ENCODE peak calls at places on chromosomes 3 and 15, in six cellular contexts. One of them, this sample, is unnamed.

GRCh38 chr3:123421353-123422174 is 27.3 kb downstream of the ADCY5 start:
- DNase-seq in B cell: no peak
- DNase-seq in AG10803: no peak
- DNase-seq in heart left ventricle: peak; percentile 57
- DNase-seq in tibial nerve: peak; percentile 56
- DNase-seq in progenitor cell of endocrine pancreas: no peak
- DNase-seq in this sample: no peak

GRCh38 chr15:75720787-75721461 is 8.3 kb upstream of the CSPG4 start:
- DNase-seq in B cell: no peak
- DNase-seq in AG10803: no peak
- DNase-seq in heart left ventricle: no peak
- DNase-seq in tibial nerve: no peak
- DNase-seq in progenitor cell of endocrine pancreas: no peak
- DNase-seq in this sample: peak; percentile 51

GRCh38 chr3:52023860-52024764 is 28.4 kb upstream of the RPL29 start:
- DNase-seq in B cell: no peak
- DNase-seq in AG10803: no peak
- DNase-seq in heart left ventricle: no peak
- DNase-seq in tibial nerve: no peak
- DNase-seq in progenitor cell of endocrine pancreas: no peak
- DNase-seq in this sample: no peak

GRCh38 chr3:114967168-114967567 is 179.9 kb downstream of the ZBTB20 start:
- DNase-seq in B cell: no peak
- DNase-seq in AG10803: no peak
- DNase-seq in heart left ventricle: no peak
- DNase-seq in tibial nerve: no peak
- DNase-seq in progenitor cell of endocrine pancreas: no peak
- DNase-seq in this sample: no peak

GRCh38 chr3:171704002-171704401 is 106.3 kb downstream of the PLD1 start:
- DNase-seq in B cell: no peak
- DNase-seq in AG10803: peak; percentile 50
- DNase-seq in heart left ventricle: no peak
- DNase-seq in tibial nerve: no peak
- DNase-seq in progenitor cell of endocrine pancreas: no peak
- DNase-seq in this sample: no peak

GRCh38 chr15:39589193-39589814 is 8.4 kb downstream of the THBS1 start:
- DNase-seq in B cell: no peak
- DNase-seq in AG10803: no peak
- DNase-seq in heart left ventricle: no peak
- DNase-seq in tibial nerve: no peak
- DNase-seq in progenitor cell of endocrine pancreas: no peak
- DNase-seq in this sample: no peak

GRCh38 chr3:27511724-27512422 is 27.7 kb upstream of the SLC4A7 start:
- DNase-seq in B cell: no peak
- DNase-seq in AG10803: no peak
- DNase-seq in heart left ventricle: no peak
- DNase-seq in tibial nerve: no peak
- DNase-seq in progenitor cell of endocrine pancreas: no peak
- DNase-seq in this sample: no peak

GRCh38 chr3:38120690-38121450 is 16.1 kb downstream of the ACAA1 start:
- DNase-seq in B cell: no peak
- DNase-seq in AG10803: no peak
- DNase-seq in heart left ventricle: peak; percentile 12
- DNase-seq in tibial nerve: no peak
- DNase-seq in progenitor cell of endocrine pancreas: no peak
- DNase-seq in this sample: peak; percentile 33

GRCh38 chr15:80437492-80437891 is 33.3 kb downstream of the ARNT2 start:
- DNase-seq in B cell: no peak
- DNase-seq in AG10803: no peak
- DNase-seq in heart left ventricle: no peak
- DNase-seq in tibial nerve: no peak
- DNase-seq in progenitor cell of endocrine pancreas: no peak
- DNase-seq in this sample: no peak

GRCh38 chr3:27666277-27666676 is 55.8 kb downstream of the EOMES start:
- DNase-seq in B cell: no peak
- DNase-seq in AG10803: peak; percentile 27
- DNase-seq in heart left ventricle: no peak
- DNase-seq in tibial nerve: no peak
- DNase-seq in progenitor cell of endocrine pancreas: no peak
- DNase-seq in this sample: no peak

GRCh38 chr15:92974183-92974915 is 74.2 kb downstream of the CHD2 start:
- DNase-seq in B cell: no peak
- DNase-seq in AG10803: no peak
- DNase-seq in heart left ventricle: no peak
- DNase-seq in tibial nerve: no peak
- DNase-seq in progenitor cell of endocrine pancreas: no peak
- DNase-seq in this sample: no peak

GRCh38 chr3:184815046-184815930 is 3.3 kb downstream of the VPS8 start:
- DNase-seq in B cell: no peak
- DNase-seq in AG10803: peak; percentile 53
- DNase-seq in heart left ventricle: no peak
- DNase-seq in tibial nerve: no peak
- DNase-seq in progenitor cell of endocrine pancreas: no peak
- DNase-seq in this sample: peak; percentile 54

GRCh38 chr3:192887047-192887446 is 30.6 kb downstream of the MB21D2 start:
- DNase-seq in B cell: no peak
- DNase-seq in AG10803: peak; percentile 39
- DNase-seq in heart left ventricle: no peak
- DNase-seq in tibial nerve: no peak
- DNase-seq in progenitor cell of endocrine pancreas: no peak
- DNase-seq in this sample: no peak

GRCh38 chr15:81336568-81336967 is 12.6 kb upstream of the STARD5 start:
- DNase-seq in B cell: peak; percentile 33
- DNase-seq in AG10803: peak; percentile 30
- DNase-seq in heart left ventricle: no peak
- DNase-seq in tibial nerve: peak; percentile 39
- DNase-seq in progenitor cell of endocrine pancreas: no peak
- DNase-seq in this sample: no peak

GRCh38 chr3:152050782-152051405 is 177.5 kb downstream of the SUCNR1 start:
- DNase-seq in B cell: no peak
- DNase-seq in AG10803: peak; percentile 43
- DNase-seq in heart left ventricle: no peak
- DNase-seq in tibial nerve: no peak
- DNase-seq in progenitor cell of endocrine pancreas: no peak
- DNase-seq in this sample: no peak

GRCh38 chr3:116607205-116607604 is 102.4 kb upstream of the TUSC7 start:
- DNase-seq in B cell: no peak
- DNase-seq in AG10803: no peak
- DNase-seq in heart left ventricle: no peak
- DNase-seq in tibial nerve: no peak
- DNase-seq in progenitor cell of endocrine pancreas: no peak
- DNase-seq in this sample: no peak

GRCh38 chr3:116614795-116615362 is 94.7 kb upstream of the TUSC7 start:
- DNase-seq in B cell: no peak
- DNase-seq in AG10803: peak; percentile 12
- DNase-seq in heart left ventricle: no peak
- DNase-seq in tibial nerve: no peak
- DNase-seq in progenitor cell of endocrine pancreas: no peak
- DNase-seq in this sample: no peak

GRCh38 chr3:116610124-116610523 is 99.5 kb upstream of the TUSC7 start:
- DNase-seq in B cell: no peak
- DNase-seq in AG10803: no peak
- DNase-seq in heart left ventricle: no peak
- DNase-seq in tibial nerve: no peak
- DNase-seq in progenitor cell of endocrine pancreas: no peak
- DNase-seq in this sample: no peak
- TF ChIP-seq CTCF in B cell: no peak
- TF ChIP-seq CTCF in AG10803: no peak
- TF ChIP-seq CTCF in heart left ventricle: no peak
- TF ChIP-seq CTCF in tibial nerve: no peak
- TF ChIP-seq CTCF in progenitor cell of endocrine pancreas: no peak
- TF ChIP-seq CTCF in this sample: no peak

GRCh38 chr3:194715022-194715800 is 29.5 kb downstream of the FAM43A start:
- DNase-seq in B cell: no peak
- DNase-seq in AG10803: no peak
- DNase-seq in heart left ventricle: no peak
- DNase-seq in tibial nerve: no peak
- DNase-seq in progenitor cell of endocrine pancreas: no peak
- DNase-seq in this sample: no peak
- TF ChIP-seq CTCF in B cell: no peak
- TF ChIP-seq CTCF in AG10803: no peak
- TF ChIP-seq CTCF in heart left ventricle: no peak
- TF ChIP-seq CTCF in tibial nerve: no peak
- TF ChIP-seq CTCF in progenitor cell of endocrine pancreas: no peak
- TF ChIP-seq CTCF in this sample: no peak

DNA sequence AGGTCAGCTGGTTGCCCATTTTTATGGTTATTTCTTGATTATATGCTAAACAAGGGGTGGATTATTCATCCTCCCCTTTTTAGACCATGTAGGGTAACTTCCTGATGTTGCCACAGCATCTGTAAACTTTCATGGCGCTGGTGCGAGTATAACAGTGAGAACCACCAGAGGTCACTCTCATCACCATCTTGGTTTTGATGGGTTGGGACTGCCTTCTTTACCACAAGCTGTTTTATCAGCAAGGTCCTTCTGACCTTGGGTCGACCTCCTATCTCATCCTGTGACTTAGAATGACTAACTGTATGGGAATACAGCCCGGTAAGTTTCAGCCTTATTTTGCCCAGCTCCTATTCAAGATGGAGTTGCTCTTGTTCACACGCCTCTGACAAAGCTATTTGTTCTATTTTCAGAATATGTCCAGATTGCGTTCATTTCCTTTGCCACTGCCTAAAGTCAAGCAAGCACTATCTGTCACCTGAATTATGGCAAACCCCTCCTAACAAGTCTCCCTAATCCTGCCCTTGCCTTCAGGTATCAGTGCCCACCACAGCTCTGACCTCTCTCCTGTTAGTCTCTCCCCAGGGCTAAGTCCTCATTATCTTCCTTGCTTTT is 308.5 kb downstream of the ROBO2 start:
- DNase-seq in B cell: no peak
- DNase-seq in AG10803: no peak
- DNase-seq in heart left ventricle: no peak
- DNase-seq in tibial nerve: no peak
- DNase-seq in progenitor cell of endocrine pancreas: no peak
- DNase-seq in this sample: no peak
- TF ChIP-seq CTCF in B cell: no peak
- TF ChIP-seq CTCF in AG10803: peak; percentile 28
- TF ChIP-seq CTCF in heart left ventricle: no peak
- TF ChIP-seq CTCF in tibial nerve: no peak
- TF ChIP-seq CTCF in progenitor cell of endocrine pancreas: peak; percentile 54
- TF ChIP-seq CTCF in this sample: no peak

GRCh38 chr3:244041-244440 is 47.5 kb downstream of the CHL1 start:
- DNase-seq in B cell: no peak
- DNase-seq in AG10803: no peak
- DNase-seq in heart left ventricle: no peak
- DNase-seq in tibial nerve: no peak
- DNase-seq in progenitor cell of endocrine pancreas: no peak
- DNase-seq in this sample: no peak

GRCh38 chr3:248841-249520 is 52.4 kb downstream of the CHL1 start:
- DNase-seq in B cell: no peak
- DNase-seq in AG10803: no peak
- DNase-seq in heart left ventricle: no peak
- DNase-seq in tibial nerve: no peak
- DNase-seq in progenitor cell of endocrine pancreas: no peak
- DNase-seq in this sample: no peak

DNA sequence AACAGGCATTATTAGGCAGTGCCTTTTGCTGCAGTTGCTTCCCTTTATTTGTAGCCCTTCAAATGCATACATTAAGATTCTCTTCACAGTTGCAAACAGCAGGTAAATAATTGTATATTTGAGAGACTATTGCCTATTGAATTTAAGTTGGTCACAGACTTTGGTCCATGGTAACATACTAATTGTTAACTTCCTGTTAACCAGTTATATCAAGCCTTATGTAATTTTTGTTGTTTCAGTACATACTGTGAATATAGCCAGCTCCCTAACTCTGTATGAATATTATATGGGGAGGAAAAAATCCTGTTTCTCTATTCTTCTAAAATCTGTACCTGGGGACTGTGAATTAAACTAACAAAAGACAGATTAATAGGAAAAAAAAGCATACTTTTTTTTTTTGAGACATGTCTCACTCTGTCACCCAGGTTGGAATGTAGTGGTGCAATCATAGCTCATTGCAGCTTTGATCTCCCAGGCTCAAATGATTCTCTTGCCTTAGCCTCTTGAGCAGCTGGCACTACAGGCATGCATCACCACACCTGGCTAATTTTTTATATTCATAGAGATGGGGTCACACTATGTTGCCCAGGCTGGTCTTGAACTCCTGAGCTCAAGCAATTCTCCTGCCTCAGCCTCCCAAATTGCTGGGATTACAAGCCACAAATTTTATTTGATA is 53.2 kb downstream of the CHL1 start:
- DNase-seq in B cell: no peak
- DNase-seq in AG10803: no peak
- DNase-seq in heart left ventricle: no peak
- DNase-seq in tibial nerve: no peak
- DNase-seq in progenitor cell of endocrine pancreas: no peak
- DNase-seq in this sample: no peak
- TF ChIP-seq CTCF in B cell: no peak
- TF ChIP-seq CTCF in AG10803: no peak
- TF ChIP-seq CTCF in heart left ventricle: no peak
- TF ChIP-seq CTCF in tibial nerve: no peak
- TF ChIP-seq CTCF in progenitor cell of endocrine pancreas: no peak
- TF ChIP-seq CTCF in this sample: no peak

GRCh38 chr3:71162221-71162620 is 421.3 kb downstream of the FOXP1 start:
- DNase-seq in B cell: no peak
- DNase-seq in AG10803: no peak
- DNase-seq in heart left ventricle: no peak
- DNase-seq in tibial nerve: no peak
- DNase-seq in progenitor cell of endocrine pancreas: no peak
- DNase-seq in this sample: no peak
- TF ChIP-seq CTCF in B cell: no peak
- TF ChIP-seq CTCF in AG10803: no peak
- TF ChIP-seq CTCF in heart left ventricle: no peak
- TF ChIP-seq CTCF in tibial nerve: no peak
- TF ChIP-seq CTCF in progenitor cell of endocrine pancreas: no peak
- TF ChIP-seq CTCF in this sample: no peak

GRCh38 chr15:74545776-74546656 is 5.0 kb downstream of the ARID3B start:
- DNase-seq in B cell: peak; percentile 41
- DNase-seq in AG10803: peak; percentile 99
- DNase-seq in heart left ventricle: peak; percentile 98
- DNase-seq in tibial nerve: peak; percentile 94
- DNase-seq in progenitor cell of endocrine pancreas: no peak
- DNase-seq in this sample: peak; percentile 96
- TF ChIP-seq CTCF in B cell: no peak
- TF ChIP-seq CTCF in AG10803: no peak
- TF ChIP-seq CTCF in heart left ventricle: no peak
- TF ChIP-seq CTCF in tibial nerve: peak; percentile 39
- TF ChIP-seq CTCF in progenitor cell of endocrine pancreas: no peak
- TF ChIP-seq CTCF in this sample: no peak

This sample was measured in CD14-positive monocyte.